ENCODE peak calls at places on chromosomes 11 and 22, in eight cellular contexts. One of them, this sample, is unnamed.

GRCh38 chr11:122395282-122395681 is 260.2 kb upstream of the UBASH3B start:
- DNase-seq in fibroblast of mammary gland: no peak
- DNase-seq in CD4-positive, alpha-beta T cell: no peak
- DNase-seq in fibroblast of lung: no peak
- DNase-seq in D721Med: no peak
- DNase-seq in HCT116: no peak
- DNase-seq in uterus: no peak
- DNase-seq in cardiac fibroblast: no peak
- DNase-seq in this sample: no peak

GRCh38 chr22:47161631-47162030 is 399.2 kb downstream of the TBC1D22A start:
- DNase-seq in fibroblast of mammary gland: no peak
- DNase-seq in CD4-positive, alpha-beta T cell: no peak
- DNase-seq in fibroblast of lung: no peak
- DNase-seq in D721Med: no peak
- DNase-seq in HCT116: no peak
- DNase-seq in uterus: peak
- DNase-seq in cardiac fibroblast: no peak
- DNase-seq in this sample: no peak

GRCh38 chr11:64834723-64835615 is 9.5 kb downstream of the CDC42BPG start:
- DNase-seq in fibroblast of mammary gland: no peak
- DNase-seq in CD4-positive, alpha-beta T cell: no peak
- DNase-seq in fibroblast of lung: peak
- DNase-seq in D721Med: no peak
- DNase-seq in HCT116: no peak
- DNase-seq in uterus: no peak
- DNase-seq in cardiac fibroblast: peak
- DNase-seq in this sample: no peak

GRCh38 chr11:114075891-114076441 is 16.5 kb downstream of the ZBTB16 start:
- DNase-seq in fibroblast of mammary gland: peak
- DNase-seq in CD4-positive, alpha-beta T cell: peak
- DNase-seq in fibroblast of lung: peak
- DNase-seq in D721Med: no peak
- DNase-seq in HCT116: peak
- DNase-seq in uterus: peak
- DNase-seq in cardiac fibroblast: peak
- DNase-seq in this sample: peak

GRCh38 chr22:19989725-19990067 is 26.9 kb downstream of the ARVCF start:
- DNase-seq in fibroblast of mammary gland: no peak
- DNase-seq in CD4-positive, alpha-beta T cell: no peak
- DNase-seq in fibroblast of lung: no peak
- DNase-seq in D721Med: no peak
- DNase-seq in HCT116: no peak
- DNase-seq in uterus: no peak
- DNase-seq in cardiac fibroblast: no peak
- DNase-seq in this sample: no peak

GRCh38 chr11:67463680-67464410 is 5.2 kb downstream of the TMEM134 start:
- DNase-seq in fibroblast of mammary gland: no peak
- DNase-seq in CD4-positive, alpha-beta T cell: no peak
- DNase-seq in fibroblast of lung: peak
- DNase-seq in D721Med: no peak
- DNase-seq in HCT116: peak
- DNase-seq in uterus: peak
- DNase-seq in cardiac fibroblast: no peak
- DNase-seq in this sample: no peak

GRCh38 chr11:45237666-45238348 is 48.3 kb downstream of the SYT13 start:
- DNase-seq in fibroblast of mammary gland: no peak
- DNase-seq in CD4-positive, alpha-beta T cell: no peak
- DNase-seq in fibroblast of lung: peak
- DNase-seq in D721Med: no peak
- DNase-seq in HCT116: no peak
- DNase-seq in uterus: no peak
- DNase-seq in cardiac fibroblast: no peak
- DNase-seq in this sample: no peak

GRCh38 chr11:124194696-124195418 is 11.7 kb downstream of the OR10D3 start:
- DNase-seq in fibroblast of mammary gland: peak
- DNase-seq in CD4-positive, alpha-beta T cell: peak
- DNase-seq in fibroblast of lung: peak
- DNase-seq in D721Med: no peak
- DNase-seq in HCT116: peak
- DNase-seq in uterus: no peak
- DNase-seq in cardiac fibroblast: peak
- DNase-seq in this sample: no peak

GRCh38 chr11:83655996-83656395 is 369.8 kb upstream of the CCDC90B start:
- DNase-seq in fibroblast of mammary gland: no peak
- DNase-seq in CD4-positive, alpha-beta T cell: no peak
- DNase-seq in fibroblast of lung: no peak
- DNase-seq in D721Med: no peak
- DNase-seq in HCT116: no peak
- DNase-seq in uterus: no peak
- DNase-seq in cardiac fibroblast: no peak
- DNase-seq in this sample: no peak

GRCh38 chr11:75246673-75247350 is 6.2 kb downstream of the TPBGL start:
- DNase-seq in fibroblast of mammary gland: no peak
- DNase-seq in CD4-positive, alpha-beta T cell: no peak
- DNase-seq in fibroblast of lung: no peak
- DNase-seq in D721Med: no peak
- DNase-seq in HCT116: no peak
- DNase-seq in uterus: no peak
- DNase-seq in cardiac fibroblast: no peak
- DNase-seq in this sample: no peak

GRCh38 chr22:37843746-37844089 is 416 bp downstream of the ANKRD54 start:
- DNase-seq in fibroblast of mammary gland: no peak
- DNase-seq in CD4-positive, alpha-beta T cell: no peak
- DNase-seq in fibroblast of lung: no peak
- DNase-seq in D721Med: no peak
- DNase-seq in HCT116: no peak
- DNase-seq in uterus: no peak
- DNase-seq in cardiac fibroblast: no peak
- DNase-seq in this sample: no peak

GRCh38 chr11:13336246-13336873 is 58.8 kb downstream of the BMAL1 start:
- DNase-seq in fibroblast of mammary gland: no peak
- DNase-seq in CD4-positive, alpha-beta T cell: no peak
- DNase-seq in fibroblast of lung: peak
- DNase-seq in D721Med: no peak
- DNase-seq in HCT116: no peak
- DNase-seq in uterus: no peak
- DNase-seq in cardiac fibroblast: no peak
- DNase-seq in this sample: no peak

GRCh38 chr22:35328472-35328885 is 28.8 kb downstream of the TOM1 start:
- DNase-seq in fibroblast of mammary gland: no peak
- DNase-seq in CD4-positive, alpha-beta T cell: no peak
- DNase-seq in fibroblast of lung: no peak
- DNase-seq in D721Med: no peak
- DNase-seq in HCT116: no peak
- DNase-seq in uterus: no peak
- DNase-seq in cardiac fibroblast: no peak
- DNase-seq in this sample: no peak

GRCh38 chr11:64449381-64450167 is 90.6 kb downstream of the RPS6KA4 start:
- DNase-seq in fibroblast of mammary gland: peak
- DNase-seq in CD4-positive, alpha-beta T cell: peak
- DNase-seq in fibroblast of lung: peak
- DNase-seq in D721Med: peak
- DNase-seq in HCT116: peak
- DNase-seq in uterus: peak
- DNase-seq in cardiac fibroblast: peak
- DNase-seq in this sample: peak

GRCh38 chr11:3037041-3037944 is 19.9 kb downstream of the CARS1 start:
- DNase-seq in fibroblast of mammary gland: peak
- DNase-seq in CD4-positive, alpha-beta T cell: peak
- DNase-seq in fibroblast of lung: peak
- DNase-seq in D721Med: peak
- DNase-seq in HCT116: peak
- DNase-seq in uterus: peak
- DNase-seq in cardiac fibroblast: peak
- DNase-seq in this sample: peak

GRCh38 chr11:35954205-35954604 is 10.3 kb downstream of the LDLRAD3 start:
- DNase-seq in fibroblast of mammary gland: no peak
- DNase-seq in CD4-positive, alpha-beta T cell: no peak
- DNase-seq in fibroblast of lung: no peak
- DNase-seq in D721Med: no peak
- DNase-seq in HCT116: no peak
- DNase-seq in uterus: no peak
- DNase-seq in cardiac fibroblast: peak
- DNase-seq in this sample: no peak

GRCh38 chr11:35038211-35038930 is 100.6 kb upstream of the CD44 start:
- DNase-seq in fibroblast of mammary gland: peak
- DNase-seq in CD4-positive, alpha-beta T cell: no peak
- DNase-seq in fibroblast of lung: peak
- DNase-seq in D721Med: no peak
- DNase-seq in HCT116: no peak
- DNase-seq in uterus: no peak
- DNase-seq in cardiac fibroblast: no peak
- DNase-seq in this sample: no peak

GRCh38 chr11:115415939-115416338 is 88.3 kb downstream of the CADM1 start:
- DNase-seq in fibroblast of mammary gland: no peak
- DNase-seq in CD4-positive, alpha-beta T cell: no peak
- DNase-seq in fibroblast of lung: no peak
- DNase-seq in D721Med: no peak
- DNase-seq in HCT116: no peak
- DNase-seq in uterus: no peak
- DNase-seq in cardiac fibroblast: no peak
- DNase-seq in this sample: no peak

GRCh38 chr11:57648791-57649735 is 649 bp downstream of the YPEL4 start:
- DNase-seq in fibroblast of mammary gland: peak
- DNase-seq in CD4-positive, alpha-beta T cell: no peak
- DNase-seq in fibroblast of lung: peak
- DNase-seq in D721Med: no peak
- DNase-seq in HCT116: no peak
- DNase-seq in uterus: peak
- DNase-seq in cardiac fibroblast: peak
- DNase-seq in this sample: peak

GRCh38 chr11:69700278-69701140 is 3.3 kb downstream of the FGF19 start:
- DNase-seq in fibroblast of mammary gland: peak
- DNase-seq in CD4-positive, alpha-beta T cell: no peak
- DNase-seq in fibroblast of lung: peak
- DNase-seq in D721Med: no peak
- DNase-seq in HCT116: no peak
- DNase-seq in uterus: no peak
- DNase-seq in cardiac fibroblast: peak
- DNase-seq in this sample: no peak
- TF ChIP-seq CTCF in fibroblast of mammary gland: no peak
- TF ChIP-seq CTCF in CD4-positive, alpha-beta T cell: no peak
- TF ChIP-seq CTCF in fibroblast of lung: no peak
- TF ChIP-seq CTCF in D721Med: no peak
- TF ChIP-seq CTCF in HCT116: no peak
- TF ChIP-seq CTCF in uterus: no peak
- TF ChIP-seq CTCF in cardiac fibroblast: no peak
- TF ChIP-seq CTCF in this sample: no peak

GRCh38 chr22:17060126-17060525 is 24.7 kb upstream of the IL17RA start:
- DNase-seq in fibroblast of mammary gland: no peak
- DNase-seq in CD4-positive, alpha-beta T cell: no peak
- DNase-seq in fibroblast of lung: no peak
- DNase-seq in D721Med: no peak
- DNase-seq in HCT116: no peak
- DNase-seq in uterus: no peak
- DNase-seq in cardiac fibroblast: no peak
- DNase-seq in this sample: no peak
- TF ChIP-seq CTCF in fibroblast of mammary gland: no peak
- TF ChIP-seq CTCF in CD4-positive, alpha-beta T cell: no peak
- TF ChIP-seq CTCF in fibroblast of lung: no peak
- TF ChIP-seq CTCF in D721Med: no peak
- TF ChIP-seq CTCF in HCT116: no peak
- TF ChIP-seq CTCF in uterus: no peak
- TF ChIP-seq CTCF in cardiac fibroblast: no peak
- TF ChIP-seq CTCF in this sample: no peak

GRCh38 chr11:109970516-109971183 is 122.5 kb upstream of the ZC3H12C start:
- DNase-seq in fibroblast of mammary gland: no peak
- DNase-seq in CD4-positive, alpha-beta T cell: no peak
- DNase-seq in fibroblast of lung: no peak
- DNase-seq in D721Med: no peak
- DNase-seq in HCT116: no peak
- DNase-seq in uterus: no peak
- DNase-seq in cardiac fibroblast: no peak
- DNase-seq in this sample: no peak
- TF ChIP-seq CTCF in fibroblast of mammary gland: no peak
- TF ChIP-seq CTCF in CD4-positive, alpha-beta T cell: no peak
- TF ChIP-seq CTCF in fibroblast of lung: no peak
- TF ChIP-seq CTCF in D721Med: no peak
- TF ChIP-seq CTCF in HCT116: no peak
- TF ChIP-seq CTCF in uterus: no peak
- TF ChIP-seq CTCF in cardiac fibroblast: no peak
- TF ChIP-seq CTCF in this sample: no peak

GRCh38 chr22:22554324-22555284 is 4.5 kb downstream of the PRAME start:
- DNase-seq in fibroblast of mammary gland: no peak
- DNase-seq in CD4-positive, alpha-beta T cell: no peak
- DNase-seq in fibroblast of lung: no peak
- DNase-seq in D721Med: no peak
- DNase-seq in HCT116: no peak
- DNase-seq in uterus: no peak
- DNase-seq in cardiac fibroblast: no peak
- DNase-seq in this sample: no peak
- TF ChIP-seq CTCF in fibroblast of mammary gland: no peak
- TF ChIP-seq CTCF in CD4-positive, alpha-beta T cell: no peak
- TF ChIP-seq CTCF in fibroblast of lung: no peak
- TF ChIP-seq CTCF in D721Med: no peak
- TF ChIP-seq CTCF in HCT116: no peak
- TF ChIP-seq CTCF in uterus: no peak
- TF ChIP-seq CTCF in cardiac fibroblast: no peak
- TF ChIP-seq CTCF in this sample: no peak

GRCh38 chr22:39287076-39287743 is 32.2 kb downstream of the RPL3 start:
- DNase-seq in fibroblast of mammary gland: no peak
- DNase-seq in CD4-positive, alpha-beta T cell: no peak
- DNase-seq in fibroblast of lung: no peak
- DNase-seq in D721Med: no peak
- DNase-seq in HCT116: no peak
- DNase-seq in uterus: no peak
- DNase-seq in cardiac fibroblast: no peak
- DNase-seq in this sample: no peak
- TF ChIP-seq CTCF in fibroblast of mammary gland: no peak
- TF ChIP-seq CTCF in CD4-positive, alpha-beta T cell: no peak
- TF ChIP-seq CTCF in fibroblast of lung: no peak
- TF ChIP-seq CTCF in D721Med: no peak
- TF ChIP-seq CTCF in HCT116: no peak
- TF ChIP-seq CTCF in uterus: no peak
- TF ChIP-seq CTCF in cardiac fibroblast: no peak
- TF ChIP-seq CTCF in this sample: no peak

GRCh38 chr11:59403546-59403945 is 22.7 kb downstream of the OR5A2 start:
- DNase-seq in fibroblast of mammary gland: peak
- DNase-seq in CD4-positive, alpha-beta T cell: no peak
- DNase-seq in fibroblast of lung: no peak
- DNase-seq in D721Med: no peak
- DNase-seq in HCT116: no peak
- DNase-seq in uterus: no peak
- DNase-seq in cardiac fibroblast: no peak
- DNase-seq in this sample: no peak

GRCh38 chr11:59400461-59401261 is 25.6 kb downstream of the OR5A2 start:
- DNase-seq in fibroblast of mammary gland: no peak
- DNase-seq in CD4-positive, alpha-beta T cell: no peak
- DNase-seq in fibroblast of lung: no peak
- DNase-seq in D721Med: no peak
- DNase-seq in HCT116: no peak
- DNase-seq in uterus: no peak
- DNase-seq in cardiac fibroblast: no peak
- DNase-seq in this sample: no peak

DNA sequence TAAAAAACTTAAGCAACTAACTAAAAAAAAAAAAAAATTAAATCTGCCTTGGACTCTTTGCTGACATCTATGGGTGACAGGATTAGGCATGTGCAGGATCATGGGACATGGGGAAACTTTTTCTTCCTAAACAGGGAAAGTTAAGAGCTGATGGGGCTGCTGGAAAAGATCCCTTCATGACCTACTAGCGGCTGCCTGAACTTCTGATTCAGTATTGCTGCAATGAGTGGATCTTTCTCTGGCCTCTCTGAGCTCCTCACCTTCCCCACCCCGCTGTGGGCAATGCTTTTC is 25.0 kb downstream of the OR5A2 start:
- DNase-seq in fibroblast of mammary gland: no peak
- DNase-seq in CD4-positive, alpha-beta T cell: no peak
- DNase-seq in fibroblast of lung: no peak
- DNase-seq in D721Med: no peak
- DNase-seq in HCT116: no peak
- DNase-seq in uterus: no peak
- DNase-seq in cardiac fibroblast: no peak
- DNase-seq in this sample: no peak
- TF ChIP-seq CTCF in fibroblast of mammary gland: no peak
- TF ChIP-seq CTCF in CD4-positive, alpha-beta T cell: no peak
- TF ChIP-seq CTCF in fibroblast of lung: no peak
- TF ChIP-seq CTCF in D721Med: no peak
- TF ChIP-seq CTCF in HCT116: peak
- TF ChIP-seq CTCF in uterus: no peak
- TF ChIP-seq CTCF in cardiac fibroblast: no peak
- TF ChIP-seq CTCF in this sample: no peak